ENCODE peak calls at places on chromosomes 7 and 10, in ten cellular contexts. L, Z, R, H, B, O, T, Q, U and A are unnamed samples.

GRCh38 chr7:130841416-130841815 is 107.4 kb upstream of the KLF14 start:
- DNase-seq in L (no peak), Z (peak), R (no peak), H (no peak), B (no peak), O (no peak), T (no peak), Q (no peak), U (no peak), A (no peak)

GRCh38 chr10:119025776-119026175 is 3.7 kb upstream of the NANOS1 start:
- DNase-seq in L (peak), Z (no peak), R (no peak), H (no peak), B (no peak), O (no peak), T (no peak), Q (no peak), U (no peak), A (peak)

GRCh38 chr7:47371733-47372368 is 210.1 kb downstream of the TNS3 start:
- DNase-seq in L (peak), Z (no peak), R (no peak), H (peak), B (no peak), O (peak), T (peak), Q (no peak), U (peak), A (peak)

GRCh38 chr7:123051916-123052315 is 56.4 kb upstream of the TAS2R16 start:
- DNase-seq in L (no peak), Z (no peak), R (no peak), H (no peak), B (no peak), O (no peak), T (no peak), Q (no peak), U (no peak), A (no peak)

GRCh38 chr10:13074562-13075451 is 25.2 kb upstream of the OPTN start:
- DNase-seq in L (peak), Z (peak), R (no peak), H (peak), B (peak), O (peak), T (peak), Q (peak), U (peak), A (peak)

GRCh38 chr7:140586517-140586916 is 54.1 kb downstream of the DENND2A start:
- DNase-seq in L (no peak), Z (no peak), R (no peak), H (no peak), B (no peak), O (no peak), T (no peak), Q (no peak), U (no peak), A (no peak)

GRCh38 chr7:36155811-36156361 is 2.8 kb downstream of the EEPD1 start:
- DNase-seq in L (peak), Z (no peak), R (no peak), H (peak), B (no peak), O (peak), T (no peak), Q (no peak), U (peak), A (peak)

GRCh38 chr7:3240826-3241430 is 60.1 kb upstream of the SDK1 start:
- DNase-seq in L (no peak), Z (no peak), R (no peak), H (no peak), B (no peak), O (no peak), T (no peak), Q (no peak), U (no peak), A (no peak)

DNA sequence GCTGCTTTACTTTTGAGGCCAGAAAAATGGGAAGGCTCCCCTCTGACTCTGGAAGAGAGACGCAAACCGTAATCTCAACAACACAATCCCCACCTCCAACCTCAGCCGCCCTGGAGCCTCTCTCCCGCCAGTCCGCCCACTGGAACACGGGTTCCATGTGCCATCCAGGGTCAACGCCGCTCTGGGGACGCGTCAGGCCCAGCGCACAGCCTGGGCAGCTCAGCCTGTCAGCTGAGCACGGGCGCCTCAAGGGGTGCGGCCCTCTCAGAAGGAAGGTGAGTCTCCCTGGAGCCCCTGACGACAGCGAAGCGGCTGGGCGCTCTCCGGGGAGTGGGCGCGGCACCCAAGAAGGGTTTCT is 1.2 kb upstream of the SLC18A3 start:
- DNase-seq in L (no peak), Z (no peak), R (no peak), H (no peak), B (no peak), O (no peak), T (no peak), Q (no peak), U (no peak), A (no peak)
- H3K4me3 ChIP-seq in L (no peak), Z (no peak), R (no peak), H (no peak), B (no peak), O (no peak), T (no peak), Q (no peak), U (no peak), A (no peak)

GRCh38 chr7:132249591-132249971 is 326.7 kb downstream of the PLXNA4 start:
- DNase-seq in L (peak), Z (no peak), R (no peak), H (peak), B (peak), O (no peak), T (no peak), Q (no peak), U (no peak), A (no peak)
- TF ChIP-seq CTCF in L (no peak), Z (peak), R (peak), H (no peak), B (peak), O (no peak), T (peak), Q (no peak), U (no peak), A (no peak)

GRCh38 chr10:74072503-74072902 is 74.6 kb downstream of the VCL start:
- DNase-seq in L (no peak), Z (no peak), R (no peak), H (no peak), B (no peak), O (no peak), T (no peak), Q (peak), U (no peak), A (no peak)
- TF ChIP-seq POLR2A in L (no peak), Z (no peak), R (no peak), H (no peak), B (no peak), O (no peak), T (no peak), Q (no peak), U (no peak), A (no peak)

DNA sequence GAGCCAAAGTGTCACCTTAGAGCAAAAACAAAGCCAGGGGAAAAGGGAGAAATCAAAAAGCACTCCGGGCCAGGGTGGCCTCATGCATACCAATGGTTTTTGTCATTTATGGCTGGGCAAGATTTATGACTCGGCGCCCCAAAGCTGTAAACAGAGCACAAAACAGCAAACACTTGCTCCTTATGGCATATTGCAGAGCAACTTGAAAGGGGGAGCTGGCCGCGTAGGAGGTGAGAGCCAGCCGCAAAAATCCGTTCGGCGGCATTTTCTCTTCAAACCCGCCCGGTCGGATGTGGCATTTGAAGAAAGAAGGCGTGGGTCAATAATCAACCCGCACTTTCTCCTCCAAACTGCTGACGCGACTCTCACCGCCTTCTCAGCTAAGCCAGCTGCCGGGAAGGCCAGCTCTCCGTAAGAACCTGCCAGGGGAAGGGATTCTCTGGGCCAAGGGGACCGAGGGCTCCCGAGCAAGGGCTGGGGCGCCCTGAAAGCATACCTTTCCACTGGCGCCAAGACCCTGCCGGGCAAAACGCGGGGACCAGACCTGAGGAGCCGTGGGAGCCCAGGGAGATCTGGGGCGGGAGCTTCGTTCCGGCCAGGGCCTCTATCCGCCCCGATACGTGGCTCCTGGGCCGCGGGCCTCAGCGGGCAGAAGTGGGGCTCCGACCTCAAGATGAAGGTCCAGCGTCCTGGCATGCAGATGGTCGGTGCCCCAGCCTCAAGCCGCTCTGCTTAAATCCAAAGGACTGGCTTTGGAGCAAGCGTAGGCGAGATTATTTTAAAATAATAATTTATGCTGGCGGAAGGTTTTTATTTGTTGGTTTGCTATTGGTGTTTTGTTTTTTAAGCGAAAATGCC is 12.9 kb upstream of the HOXA2 start:
- DNase-seq in L (no peak), Z (no peak), R (no peak), H (no peak), B (no peak), O (no peak), T (peak), Q (peak), U (no peak), A (no peak)
- H3K4me3 ChIP-seq in L (peak), Z (peak), R (no peak), H (no peak), B (no peak), O (no peak), T (peak), Q (peak), U (peak), A (peak)

GRCh38 chr10:61662794-61663259 is at the start of gene CABCOCO1:
- DNase-seq in L (peak), Z (no peak), R (no peak), H (peak), B (no peak), O (peak), T (peak), Q (peak), U (peak), A (peak)
- TF ChIP-seq CTCF in L (no peak), Z (no peak), R (no peak), H (no peak), B (peak), O (no peak), T (no peak), Q (no peak), U (no peak), A (peak)

GRCh38 chr10:102778781-102779180 is 35.0 kb downstream of the WBP1L start:
- DNase-seq in L (no peak), Z (no peak), R (no peak), H (no peak), B (no peak), O (no peak), T (no peak), Q (no peak), U (no peak), A (no peak)

GRCh38 chr10:102775201-102775972 is 31.6 kb downstream of the WBP1L start:
- DNase-seq in L (no peak), Z (no peak), R (no peak), H (peak), B (peak), O (peak), T (peak), Q (no peak), U (peak), A (peak)

GRCh38 chr10:102775973-102776669 is 32.4 kb downstream of the WBP1L start:
- DNase-seq in L (peak), Z (peak), R (no peak), H (peak), B (peak), O (peak), T (peak), Q (no peak), U (peak), A (peak)

GRCh38 chr10:102777696-102778530 is 34.2 kb downstream of the WBP1L start:
- DNase-seq in L (no peak), Z (no peak), R (no peak), H (no peak), B (no peak), O (no peak), T (no peak), Q (no peak), U (no peak), A (no peak)

DNA sequence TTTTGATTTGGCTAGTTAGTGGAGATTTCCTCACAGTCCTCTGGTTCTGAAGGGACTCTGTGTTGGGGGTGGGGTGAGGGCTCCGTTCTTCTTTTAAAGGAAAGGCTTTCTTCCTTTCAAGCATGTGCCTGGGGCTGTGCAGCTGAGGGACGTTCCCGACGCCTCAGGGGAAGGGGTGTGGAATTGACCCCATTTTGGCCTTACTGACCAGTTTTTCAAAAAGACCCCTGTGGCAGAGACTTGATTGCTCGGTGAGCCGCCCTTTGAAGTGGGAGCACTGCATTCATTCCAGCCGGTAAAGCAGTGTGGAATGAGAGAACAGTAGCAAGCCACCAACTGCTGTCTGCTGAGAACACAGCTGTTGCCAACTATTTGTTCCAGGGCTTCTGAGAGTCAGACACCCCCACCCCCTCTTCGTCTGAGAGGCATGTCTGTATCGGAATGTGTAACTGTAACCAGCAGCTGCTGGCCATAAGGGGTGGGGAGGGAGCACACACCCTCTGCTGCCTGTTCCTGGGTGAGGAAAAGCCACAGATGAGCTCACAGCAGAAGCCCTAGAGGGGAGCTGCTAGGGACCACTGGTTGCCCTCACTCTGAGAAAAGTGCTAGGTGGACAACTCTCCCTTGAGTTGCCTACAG is 33.1 kb downstream of the WBP1L start:
- DNase-seq in L (peak), Z (peak), R (no peak), H (peak), B (peak), O (peak), T (peak), Q (no peak), U (peak), A (no peak)
- TF ChIP-seq POLR2A in L (no peak), Z (peak), R (no peak), H (no peak), B (no peak), O (peak), T (peak), Q (no peak), U (peak), A (peak)

DNA sequence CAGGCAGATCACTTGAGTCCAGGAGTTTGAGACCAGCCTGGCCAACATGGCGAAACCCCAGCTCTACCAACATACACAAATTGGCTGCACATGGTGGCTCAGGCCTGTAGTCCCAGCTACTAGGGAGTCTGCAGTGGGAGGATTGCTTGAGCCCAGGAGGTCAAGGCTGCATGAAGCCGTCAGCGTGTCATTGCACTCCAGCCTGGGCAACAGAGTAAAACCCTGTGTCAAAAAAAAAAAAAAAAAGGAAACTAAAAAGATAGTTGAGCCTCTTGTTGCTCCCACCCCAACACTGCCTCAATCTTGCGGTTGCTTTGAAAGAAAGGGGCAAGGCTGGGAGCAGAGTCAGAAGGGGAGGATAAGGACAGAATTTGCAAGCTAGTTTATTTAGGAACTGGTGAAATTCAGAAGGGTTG is 69.9 kb downstream of the SYPL1 start:
- DNase-seq in L (no peak), Z (no peak), R (no peak), H (peak), B (no peak), O (peak), T (no peak), Q (no peak), U (peak), A (no peak)
- H3K4me3 ChIP-seq in L (no peak), Z (no peak), R (no peak), H (no peak), B (peak), O (no peak), T (no peak), Q (no peak), U (no peak), A (no peak)